ENCODE peak calls at places on chromosomes 12 and 14, in nine cellular contexts. A is GM23338; F is NT2/D1; W is adipocyte; D is HAP-1; R is A549; I is endodermal cell; J is H9; Z is effector memory CD4-positive, alpha-beta T cell. H is an unnamed sample.

GRCh38 chr12:118498171-118498570 is 121.8 kb downstream of the SUDS3 start:
- DNase-seq in A (no peak), F (no peak), W (no peak), D (no peak), R (peak; percentile 12), I (no peak), J (no peak), Z (no peak), H (peak; percentile 54)

GRCh38 chr14:20314026-20314425 is 8.3 kb upstream of the TTC5 start:
- DNase-seq in A (no peak), F (no peak), W (no peak), D (no peak), R (no peak), I (no peak), J (no peak), Z (no peak), H (no peak)

GRCh38 chr14:69154779-69155178 is 1.9 kb upstream of the DCAF5 start:
- DNase-seq in A (peak; percentile 59), F (no peak), W (no peak), D (no peak), R (peak; percentile 74), I (peak; percentile 49), J (no peak), Z (no peak), H (peak; percentile 45)

GRCh38 chr12:87317302-87317701 is 711.9 kb downstream of the C12orf50 start:
- DNase-seq in A (no peak), F (no peak), W (no peak), D (no peak), R (no peak), I (no peak), J (no peak), Z (no peak), H (no peak)

GRCh38 chr12:63208956-63209355 is 58.0 kb upstream of the AVPR1A start:
- DNase-seq in A (no peak), F (no peak), W (peak; percentile 50), D (no peak), R (no peak), I (no peak), J (no peak), Z (no peak), H (no peak)

GRCh38 chr14:75094896-75095295 is 25.5 kb downstream of the ZC2HC1C start:
- DNase-seq in A (no peak), F (no peak), W (no peak), D (no peak), R (no peak), I (no peak), J (no peak), Z (no peak), H (no peak)

GRCh38 chr14:38125484-38125912 is 82.2 kb upstream of the SSTR1 start:
- DNase-seq in A (no peak), F (no peak), W (no peak), D (no peak), R (no peak), I (no peak), J (no peak), Z (no peak), H (no peak)

GRCh38 chr14:53888535-53889386 is 67.9 kb downstream of the BMP4 start:
- DNase-seq in A (no peak), F (no peak), W (no peak), D (no peak), R (peak; percentile 52), I (no peak), J (no peak), Z (no peak), H (no peak)

GRCh38 chr14:22776215-22776614 is 9.7 kb downstream of the OXA1L start:
- DNase-seq in A (no peak), F (no peak), W (no peak), D (no peak), R (no peak), I (no peak), J (no peak), Z (no peak), H (no peak)

GRCh38 chr12:509494-509893 is 49.8 kb downstream of the B4GALNT3 start:
- DNase-seq in A (no peak), F (no peak), W (no peak), D (no peak), R (no peak), I (peak; percentile 91), J (no peak), Z (no peak), H (peak; percentile 33)

GRCh38 chr14:22047105-22047504 is 373.5 kb upstream of the OR4E1 start:
- DNase-seq in A (peak; percentile 80), F (peak; percentile 6), W (no peak), D (peak; percentile 16), R (peak; percentile 31), I (no peak), J (peak; percentile 46), Z (no peak), H (peak; percentile 62)

GRCh38 chr12:49644620-49644994 is 21.2 kb downstream of the PRPF40B start:
- DNase-seq in A (peak; percentile 85), F (peak; percentile 64), W (peak; percentile 90), D (peak; percentile 58), R (peak; percentile 68), I (peak; percentile 95), J (peak; percentile 77), Z (peak; percentile 64), H (peak; percentile 84)

GRCh38 chr14:21933681-21934080 is 260.1 kb upstream of the OR4E1 start:
- DNase-seq in A (peak; percentile 37), F (no peak), W (no peak), D (no peak), R (no peak), I (no peak), J (no peak), Z (no peak), H (peak; percentile 19)

GRCh38 chr14:94123868-94124267 is 5.5 kb downstream of the IFI27L2 start:
- DNase-seq in A (no peak), F (no peak), W (no peak), D (no peak), R (no peak), I (peak; percentile 28), J (peak; percentile 8), Z (no peak), H (no peak)

GRCh38 chr12:75603475-75603874 is 92.1 kb upstream of the KRR1 start:
- DNase-seq in A (no peak), F (no peak), W (no peak), D (no peak), R (no peak), I (no peak), J (no peak), Z (no peak), H (no peak)

GRCh38 chr12:123453165-123453564 is 4.8 kb upstream of the SNRNP35 start:
- DNase-seq in A (peak; percentile 13), F (no peak), W (no peak), D (no peak), R (no peak), I (no peak), J (no peak), Z (no peak), H (no peak)

GRCh38 chr14:101716956-101717662 is 44.4 kb upstream of the PPP2R5C start:
- DNase-seq in A (no peak), F (no peak), W (no peak), D (no peak), R (no peak), I (peak; percentile 43), J (no peak), Z (no peak), H (no peak)

GRCh38 chr14:101713641-101714349 is 47.7 kb upstream of the PPP2R5C start:
- DNase-seq in A (no peak), F (no peak), W (no peak), D (no peak), R (no peak), I (peak; percentile 38), J (no peak), Z (peak; percentile 33), H (no peak)

GRCh38 chr14:101716077-101716950 is 45.2 kb upstream of the PPP2R5C start:
- DNase-seq in A (no peak), F (no peak), W (no peak), D (no peak), R (no peak), I (peak; percentile 49), J (no peak), Z (no peak), H (no peak)

GRCh38 chr14:101714394-101714793 is 47.1 kb upstream of the PPP2R5C start:
- DNase-seq in A (no peak), F (no peak), W (no peak), D (no peak), R (no peak), I (no peak), J (no peak), Z (no peak), H (no peak)

GRCh38 chr14:101715209-101716076 is 46.1 kb upstream of the PPP2R5C start:
- DNase-seq in A (no peak), F (no peak), W (no peak), D (no peak), R (no peak), I (peak; percentile 41), J (no peak), Z (no peak), H (no peak)
- H3K4me1 ChIP-seq in A (peaks cover 3% of the 10 kb centered on the region), F (peaks cover 11% of the 10 kb centered on the region), W (no peaks in the 10 kb centered on the region), D (no peaks in the 10 kb centered on the region), R (no peaks in the 10 kb centered on the region), I (peaks cover under 1% of the 10 kb centered on the region), J (peaks cover 2% of the 10 kb centered on the region), Z (no peaks in the 10 kb centered on the region), H (peaks cover 7% of the 10 kb centered on the region)

DNA sequence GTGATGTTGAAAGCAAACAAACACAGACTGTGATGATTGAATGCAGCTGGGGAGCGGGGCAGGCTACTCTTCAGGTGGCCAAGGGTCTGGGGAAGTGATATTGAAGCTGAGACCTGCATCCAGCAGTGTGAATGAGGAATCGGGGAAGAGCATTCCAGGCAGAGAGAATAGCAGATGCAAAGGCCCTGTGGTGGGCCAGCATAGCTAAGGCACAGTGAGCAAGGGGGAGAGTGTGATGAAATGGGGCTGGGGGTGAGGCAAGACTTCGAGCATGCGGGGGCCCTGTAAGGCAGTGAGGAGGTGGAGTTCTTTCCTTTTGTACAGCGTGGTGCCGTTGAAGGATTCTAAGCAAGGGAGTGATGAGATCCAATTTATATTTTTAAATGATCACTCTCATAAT is 77.4 kb downstream of the KCNK13 start:
- DNase-seq in A (no peak), F (no peak), W (no peak), D (no peak), R (no peak), I (no peak), J (no peak), Z (no peak), H (no peak)
- H3K4me1 ChIP-seq in A (peaks cover 5% of the 10 kb centered on the region), F (peaks cover 3% of the 10 kb centered on the region), W (no peaks in the 10 kb centered on the region), D (no peaks in the 10 kb centered on the region), R (peaks cover 13% of the 10 kb centered on the region), I (no peaks in the 10 kb centered on the region), J (no peaks in the 10 kb centered on the region), Z (no peaks in the 10 kb centered on the region), H (peaks cover 4% of the 10 kb centered on the region)

GRCh38 chr12:116800918-116801317 is 62.8 kb downstream of the RNFT2 start:
- DNase-seq in A (no peak), F (no peak), W (no peak), D (no peak), R (no peak), I (no peak), J (no peak), Z (no peak), H (no peak)
- H3K4me1 ChIP-seq in A (no peaks in the 10 kb centered on the region), F (no peaks in the 10 kb centered on the region), W (no peaks in the 10 kb centered on the region), D (no peaks in the 10 kb centered on the region), R (no peaks in the 10 kb centered on the region), I (no peaks in the 10 kb centered on the region), J (no peaks in the 10 kb centered on the region), Z (no peaks in the 10 kb centered on the region), H (no peaks in the 10 kb centered on the region)

DNA sequence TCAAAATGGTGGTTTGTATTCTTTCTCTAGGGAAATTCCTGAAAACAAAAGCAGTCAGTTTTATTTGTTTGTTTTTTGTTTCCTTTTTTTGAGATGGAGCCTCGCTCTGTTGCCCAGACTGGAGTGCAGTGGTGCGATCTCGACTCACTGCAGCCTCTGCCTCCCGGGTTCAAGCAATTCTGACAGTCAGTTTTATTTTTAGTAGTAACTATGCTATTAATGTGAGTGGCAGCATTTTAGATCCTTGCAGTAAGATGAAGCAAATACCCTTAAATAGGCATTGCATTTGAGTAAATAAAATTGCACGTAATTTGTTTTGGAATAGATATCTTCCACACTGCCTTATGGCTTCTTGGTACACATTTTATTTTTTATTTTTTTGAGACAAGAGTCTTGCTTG is 23.6 kb downstream of the YY1 start:
- DNase-seq in A (no peak), F (no peak), W (no peak), D (no peak), R (no peak), I (no peak), J (no peak), Z (no peak), H (no peak)
- H3K4me1 ChIP-seq in A (peaks cover 8% of the 10 kb centered on the region), F (no peaks in the 10 kb centered on the region), W (peaks cover 10% of the 10 kb centered on the region), D (peaks cover 16% of the 10 kb centered on the region), R (no peaks in the 10 kb centered on the region), I (no peaks in the 10 kb centered on the region), J (no peaks in the 10 kb centered on the region), Z (peaks cover 20% of the 10 kb centered on the region), H (no peaks in the 10 kb centered on the region)